ENCODE peak calls at places on chromosomes 2 and 18, in four cellular contexts. W is non-pigmented ciliary epithelial cell, L is lung microvascular endothelial cell, S is HTR-8/SVneo. Z is an unnamed sample.

GRCh38 chr2:237779521-237779920 is 19.1 kb upstream of the RBM44 start:
- DNase-seq in W (no peak), L (no peak), S (no peak), Z (no peak)

GRCh38 chr2:43458002-43458628 is 137.7 kb downstream of the THADA start:
- DNase-seq in S (peak), L (peak), W (no peak), Z (no peak)

GRCh38 chr2:231464576-231465540 is 574 bp upstream of the NCL start:
- DNase-seq in L (no peak), S (peak), W (no peak), Z (peak)

GRCh38 chr2:239912938-239913631 is 112.1 kb downstream of the NDUFA10 start:
- DNase-seq in S (no peak), L (no peak), W (no peak), Z (no peak)

GRCh38 chr2:165238295-165238694 is 919 bp upstream of the SCN2A start:
- DNase-seq in W (no peak), S (no peak), L (peak), Z (peak)

GRCh38 chr2:80396276-80396675 is 91.7 kb upstream of the LRRTM1 start:
- DNase-seq in S (no peak), W (no peak), L (no peak), Z (no peak)

GRCh38 chr2:42169100-42169868 is at the start of gene EML4:
- DNase-seq in L (peak), W (peak), S (peak), Z (peak)

GRCh38 chr18:653512-653911 is 3.9 kb upstream of the TYMS start:
- DNase-seq in S (no peak), W (no peak), L (no peak), Z (no peak)

GRCh38 chr2:130916438-130916705 is 79.7 kb downstream of the ARHGEF4 start:
- DNase-seq in L (no peak), S (no peak), W (no peak), Z (no peak)

GRCh38 chr2:60589093-60589492 is 35.6 kb upstream of the BCL11A start:
- DNase-seq in S (no peak), L (no peak), W (no peak), Z (no peak)

GRCh38 chr2:9178905-9179571 is 27.6 kb upstream of the ASAP2 start:
- DNase-seq in W (no peak), L (peak), S (no peak), Z (peak)

GRCh38 chr2:161870531-161870930 is 203.5 kb downstream of the DPP4 start:
- DNase-seq in S (no peak), L (no peak), W (no peak), Z (no peak)

GRCh38 chr18:13451661-13452447 is 233.3 kb downstream of the LDLRAD4 start:
- DNase-seq in W (no peak), L (no peak), S (no peak), Z (no peak)

GRCh38 chr18:37339701-37340215 is 225.8 kb downstream of the CELF4 start:
- DNase-seq in S (no peak), W (no peak), L (no peak), Z (no peak)

GRCh38 chr2:229666811-229667210 is 47.5 kb downstream of the DNER start:
- DNase-seq in W (no peak), S (no peak), L (no peak), Z (no peak)

GRCh38 chr2:117835990-117836760 is 21.7 kb downstream of the DDX18 start:
- DNase-seq in L (peak), S (peak), W (no peak), Z (no peak)

GRCh38 chr2:173075781-173076556 is at the start of gene MAP3K20:
- DNase-seq in W (no peak), L (peak), S (no peak), Z (peak)

GRCh38 chr18:70322928-70323327 is 34.1 kb downstream of the SOCS6 start:
- DNase-seq in W (no peak), L (no peak), S (no peak), Z (no peak)

GRCh38 chr18:22504665-22505064 is 87.0 kb upstream of the CTAGE1 start:
- DNase-seq in L (peak), S (peak), W (no peak), Z (peak)

GRCh38 chr2:6772366-6772710 is 93.4 kb downstream of the CMPK2 start:
- DNase-seq in W (no peak), S (no peak), L (peak), Z (no peak)

GRCh38 chr2:234676859-234677450 is 180.1 kb upstream of the ARL4C start:
- DNase-seq in W (no peak), L (no peak), S (no peak), Z (no peak)

GRCh38 chr18:48673456-48674197 is 134.8 kb downstream of the CTIF start:
- DNase-seq in S (no peak), W (no peak), L (no peak), Z (no peak)

GRCh38 chr2:109242654-109243331 is 113.8 kb downstream of the SH3RF3 start:
- DNase-seq in W (peak), S (peak), L (peak), Z (no peak)

GRCh38 chr2:46299365-46300263 is 2.4 kb downstream of the EPAS1 start:
- DNase-seq in W (no peak), S (no peak), L (peak), Z (no peak)

GRCh38 chr2:113228991-113229716 is 49.6 kb downstream of the PAX8 start:
- DNase-seq in S (no peak), W (no peak), L (no peak), Z (no peak)

GRCh38 chr18:49094979-49095632 is 144.3 kb upstream of the SMAD7 start:
- DNase-seq in L (peak), W (peak), S (peak), Z (no peak)

GRCh38 chr2:206068207-206068606 is 17.8 kb downstream of the INO80D start:
- DNase-seq in L (no peak), S (no peak), W (no peak), Z (no peak)

Z was measured in LoVo.